ENCODE peak calls at places on chromosomes 11 and 22, in six cellular contexts. Y, B, N, D, C and A are unnamed samples. For H3K4me1, the result is how much of the 10 kb centered on the place peaks cover.

GRCh38 chr11:123064268-123064657 is 2.3 kb upstream of the HSPA8 start:
- DNase-seq in Y (no peak), B (no peak), N (no peak), D (peak), C (no peak), A (no peak)

GRCh38 chr11:118791961-118792578 is 1.1 kb upstream of the DDX6 start:
- DNase-seq in B (peak), C (no peak), Y (peak), N (peak), D (peak), A (peak)

GRCh38 chr22:39684702-39685281 is 114.2 kb downstream of the CACNA1I start:
- DNase-seq in N (peak), Y (no peak), C (no peak), D (no peak), B (no peak), A (no peak)

GRCh38 chr11:92329644-92330043 is 105.0 kb downstream of the FAT3 start:
- DNase-seq in B (no peak), N (peak), Y (no peak), C (no peak), D (no peak), A (no peak)

GRCh38 chr11:130403301-130403804 is 25.1 kb downstream of the ADAMTS8 start:
- DNase-seq in D (peak), C (peak), B (peak), N (peak), Y (no peak), A (no peak)

GRCh38 chr11:26950260-26950719 is 43.6 kb upstream of the FIBIN start:
- DNase-seq in Y (no peak), D (peak), C (no peak), N (peak), B (peak), A (no peak)

GRCh38 chr11:2775083-2775625 is 75.4 kb upstream of the KCNQ1OT1 start:
- DNase-seq in C (peak), Y (peak), N (no peak), D (peak), B (no peak), A (peak)

GRCh38 chr11:119315139-119316016 is 1.6 kb downstream of the MCAM start:
- DNase-seq in B (peak), N (peak), C (peak), D (peak), Y (peak), A (peak)

GRCh38 chr11:130071211-130071712 is 1.6 kb downstream of the APLP2 start:
- DNase-seq in Y (no peak), N (peak), B (no peak), D (no peak), C (no peak), A (no peak)

GRCh38 chr22:43853328-43853931 is 8.9 kb downstream of the SULT4A1 start:
- DNase-seq in N (no peak), Y (no peak), B (no peak), D (peak), C (no peak), A (no peak)

GRCh38 chr11:61052182-61052972 is 49.9 kb upstream of the CD5 start:
- DNase-seq in N (no peak), B (no peak), Y (no peak), D (no peak), C (no peak), A (no peak)

GRCh38 chr11:1559103-1559951 is 12.7 kb downstream of the DUSP8 start:
- DNase-seq in Y (no peak), D (peak), B (peak), N (peak), C (peak), A (peak)

GRCh38 chr11:98056945-98057344 is 963.8 kb upstream of the CNTN5 start:
- DNase-seq in D (no peak), C (no peak), N (no peak), Y (no peak), B (no peak), A (no peak)

GRCh38 chr22:43092085-43092484 is 2.9 kb upstream of the TTLL1 start:
- DNase-seq in Y (no peak), D (no peak), B (no peak), N (no peak), C (no peak), A (no peak)

GRCh38 chr11:70694371-70694770 is 296.0 kb downstream of the CTTN start:
- DNase-seq in C (no peak), D (peak), B (no peak), Y (no peak), N (no peak), A (no peak)

GRCh38 chr22:33906475-33906874 is 13.8 kb downstream of the LARGE1 start:
- DNase-seq in D (no peak), C (no peak), B (no peak), Y (no peak), N (no peak), A (no peak)

GRCh38 chr11:111870113-111870512 is 1.3 kb downstream of the ALG9 start:
- DNase-seq in Y (no peak), B (no peak), D (no peak), N (no peak), C (no peak), A (no peak)

GRCh38 chr11:22670803-22671202 is 4.4 kb downstream of the GAS2 start:
- DNase-seq in Y (no peak), C (no peak), D (peak), B (no peak), N (peak), A (no peak)

GRCh38 chr11:849951-850776 is 7.5 kb downstream of the TSPAN4 start:
- DNase-seq in C (no peak), B (no peak), N (no peak), D (no peak), Y (no peak), A (no peak)

GRCh38 chr11:17691550-17691949 is 27.8 kb upstream of the MYOD1 start:
- DNase-seq in B (no peak), C (no peak), Y (no peak), N (no peak), D (no peak), A (no peak)

GRCh38 chr11:68315581-68315920 is 3.2 kb downstream of the LRP5 start:
- DNase-seq in C (no peak), D (peak), B (peak), Y (no peak), N (no peak), A (no peak)
- H3K4me3 ChIP-seq in C (no peak), D (no peak), B (peak), Y (no peak), N (no peak), A (no peak)

DNA sequence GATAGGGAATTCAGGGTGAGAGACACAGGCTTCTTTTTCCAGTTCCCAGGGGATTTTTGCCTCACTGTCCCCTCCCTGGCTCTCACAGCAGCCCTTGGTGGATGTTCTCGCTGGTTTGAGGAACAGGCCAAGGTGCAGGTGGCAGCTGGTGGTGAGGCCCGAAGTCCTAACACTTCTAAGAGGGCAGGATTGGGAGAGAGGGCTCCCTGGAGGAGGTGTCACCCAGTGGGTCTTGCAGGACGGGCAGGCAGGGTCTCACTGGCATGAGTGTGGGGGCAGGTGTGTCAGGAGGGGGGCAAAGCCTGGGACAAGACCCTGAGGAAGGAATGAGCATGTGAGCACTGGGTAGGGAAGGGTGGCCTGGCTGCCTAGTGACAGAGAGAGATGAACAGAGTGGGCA is 9.2 kb downstream of the ADORA2A start:
- DNase-seq in N (no peak), Y (no peak), D (peak), B (no peak), C (no peak), A (no peak)
- H3K4me1 ChIP-seq in N (under half), Y (half or more), D (under half), B (under half), C (under half), A (under half)

GRCh38 chr22:49863936-49864335 is 10.3 kb downstream of the ZBED4 start:
- DNase-seq in C (no peak), B (peak), Y (no peak), N (no peak), D (no peak), A (no peak)
- H3K4me3 ChIP-seq in C (no peak), B (no peak), Y (no peak), N (no peak), D (no peak), A (no peak)

GRCh38 chr11:72280037-72280436 is 36.1 kb upstream of the PHOX2A start:
- DNase-seq in Y (no peak), B (no peak), C (no peak), N (no peak), D (no peak), A (no peak)

GRCh38 chr11:72280726-72281315 is 36.8 kb upstream of the PHOX2A start:
- DNase-seq in C (no peak), Y (no peak), N (no peak), D (no peak), B (no peak), A (no peak)

GRCh38 chr11:72278911-72279310 is 34.9 kb upstream of the PHOX2A start:
- DNase-seq in C (no peak), Y (no peak), D (no peak), N (peak), B (no peak), A (no peak)

GRCh38 chr11:72287293-72287692 is 43.3 kb upstream of the PHOX2A start:
- DNase-seq in N (no peak), D (no peak), B (no peak), Y (no peak), C (no peak), A (no peak)

DNA sequence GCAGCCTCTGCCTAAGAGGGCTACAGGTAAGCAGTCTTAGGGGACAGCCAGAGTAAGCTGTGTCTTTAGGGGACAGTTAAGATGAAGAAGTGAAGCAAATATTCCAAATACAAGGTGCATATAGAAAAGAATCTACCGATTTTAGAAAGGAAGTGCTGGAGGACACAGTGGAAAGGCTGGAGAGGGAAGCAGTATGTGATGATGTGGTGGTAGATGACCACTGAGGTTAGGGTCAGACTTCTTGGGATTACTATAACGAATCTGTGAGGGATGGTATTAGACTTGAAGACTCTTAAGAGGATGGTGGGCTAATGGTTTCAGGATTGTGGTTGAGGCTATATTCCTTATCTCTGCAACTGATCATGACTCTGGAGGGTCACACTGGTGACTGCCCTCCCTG is 40.0 kb upstream of the PHOX2A start:
- DNase-seq in N (no peak), C (no peak), B (no peak), D (no peak), Y (no peak), A (no peak)
- H3K4me1 ChIP-seq in N (under half), C (under half), B (under half), D (under half), Y (under half), A (under half)

GRCh38 chr22:25569983-25570382 is 5.5 kb downstream of the GRK3 start:
- DNase-seq in Y (no peak), N (no peak), D (no peak), C (no peak), B (no peak), A (no peak)

GRCh38 chr22:25572708-25573161 is 8.3 kb downstream of the GRK3 start:
- DNase-seq in N (no peak), C (no peak), Y (no peak), B (no peak), D (no peak), A (no peak)

DNA sequence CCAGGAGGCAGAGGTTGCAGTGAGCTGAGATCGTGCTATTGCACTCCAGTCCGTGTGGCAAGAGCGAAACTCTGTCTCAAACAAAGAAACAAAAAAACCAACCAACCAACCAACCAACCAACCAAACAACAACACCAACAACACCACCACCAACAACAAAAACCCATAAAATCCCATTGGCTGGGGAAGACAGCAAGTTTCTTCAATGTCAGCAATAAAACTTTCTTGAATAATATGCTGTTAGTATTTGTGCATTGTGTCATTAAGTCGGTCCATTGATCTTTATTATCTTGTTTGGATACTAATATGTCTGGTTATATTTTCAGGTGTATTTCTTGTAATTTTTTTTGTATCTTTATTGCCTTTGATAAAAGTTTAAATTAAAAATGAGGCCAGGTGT is 9.3 kb downstream of the GRK3 start:
- DNase-seq in Y (no peak), N (no peak), B (no peak), D (no peak), C (no peak), A (no peak)
- H3K4me3 ChIP-seq in Y (no peak), N (no peak), B (no peak), D (no peak), C (no peak), A (no peak)

GRCh38 chr11:45076761-45077160 is 69.7 kb upstream of the PRDM11 start:
- DNase-seq in B (no peak), Y (no peak), N (peak), D (no peak), C (no peak), A (no peak)
- H3K4me1 ChIP-seq in B (under half), Y (under half), N (under half), D (under half), C (under half), A (under half)

GRCh38 chr22:36850682-36851081 is 10.1 kb upstream of the NCF4 start:
- DNase-seq in Y (no peak), B (no peak), C (no peak), N (no peak), D (no peak), A (no peak)

GRCh38 chr22:36852056-36852973 is 8.5 kb upstream of the NCF4 start:
- DNase-seq in N (no peak), B (no peak), D (no peak), C (no peak), Y (no peak), A (no peak)

GRCh38 chr22:36855478-36855877 is 5.3 kb upstream of the NCF4 start:
- DNase-seq in C (no peak), B (no peak), Y (no peak), D (no peak), N (no peak), A (no peak)

GRCh38 chr22:36856121-36856791 is 4.5 kb upstream of the NCF4 start:
- DNase-seq in C (peak), D (peak), N (peak), B (peak), Y (peak), A (peak)

DNA sequence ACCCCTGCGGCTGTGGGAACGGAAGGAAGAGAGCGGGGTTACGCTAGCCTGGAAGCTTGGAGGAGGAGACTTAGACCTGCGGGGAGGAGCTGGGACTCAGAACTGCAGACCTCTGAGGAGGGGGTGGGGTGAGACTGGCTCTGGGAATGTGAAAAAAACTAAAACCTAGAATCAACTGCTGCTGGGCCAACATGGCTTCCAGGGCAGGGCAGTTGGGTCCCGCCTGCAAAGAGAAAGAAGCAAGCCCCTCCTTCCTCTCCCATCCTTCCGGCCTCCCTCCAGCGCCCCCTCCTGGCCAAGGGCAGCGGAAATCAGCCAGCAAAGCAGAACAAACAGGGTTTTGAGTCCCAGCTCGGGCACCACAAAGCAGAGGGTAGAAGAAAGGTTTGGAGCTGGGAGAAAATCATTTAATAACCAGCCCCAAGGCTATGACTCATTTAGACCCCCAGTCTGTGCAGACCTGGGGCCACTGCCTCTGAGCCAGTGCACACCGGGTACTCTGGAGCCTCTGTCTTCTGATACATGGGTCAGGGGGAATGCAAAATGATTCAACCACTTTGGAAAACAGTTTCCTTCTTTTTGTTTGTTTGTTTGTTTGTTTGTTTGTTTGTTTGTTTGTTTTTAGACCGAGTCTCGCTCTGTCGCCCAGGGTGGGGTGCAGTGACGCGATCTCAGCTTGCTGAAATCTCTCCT is 7.3 kb upstream of the NCF4 start:
- DNase-seq in B (peak), N (peak), C (no peak), Y (peak), D (no peak), A (peak)
- H3K4me3 ChIP-seq in B (no peak), N (no peak), C (no peak), Y (peak), D (no peak), A (no peak)